ENCODE peak calls at places on chromosome 18, in eight cellular contexts. One of them, this sample, is unnamed.

GRCh38 chr18:47756364-47757016 is 174.0 kb downstream of the SMAD2 start:
- DNase-seq in AG10803: peak
- DNase-seq in fibroblast of lung: peak
- DNase-seq in uterus: no peak
- DNase-seq in IMR-90: peak
- DNase-seq in B cell: peak
- DNase-seq in MCF 10A: peak
- DNase-seq in pancreas: peak
- DNase-seq in this sample: peak

GRCh38 chr18:46341989-46342525 is 237.9 kb downstream of the HAUS1 start:
- DNase-seq in AG10803: no peak
- DNase-seq in fibroblast of lung: no peak
- DNase-seq in uterus: no peak
- DNase-seq in IMR-90: no peak
- DNase-seq in B cell: no peak
- DNase-seq in MCF 10A: no peak
- DNase-seq in pancreas: no peak
- DNase-seq in this sample: no peak

GRCh38 chr18:5410582-5410981 is 115.1 kb upstream of the ZBTB14 start:
- DNase-seq in AG10803: no peak
- DNase-seq in fibroblast of lung: no peak
- DNase-seq in uterus: no peak
- DNase-seq in IMR-90: no peak
- DNase-seq in B cell: no peak
- DNase-seq in MCF 10A: no peak
- DNase-seq in pancreas: no peak
- DNase-seq in this sample: no peak

GRCh38 chr18:45916302-45916701 is 50.8 kb downstream of the EPG5 start:
- DNase-seq in AG10803: no peak
- DNase-seq in fibroblast of lung: no peak
- DNase-seq in uterus: no peak
- DNase-seq in IMR-90: no peak
- DNase-seq in B cell: no peak
- DNase-seq in MCF 10A: no peak
- DNase-seq in pancreas: no peak
- DNase-seq in this sample: no peak

GRCh38 chr18:41809652-41810051 is 145.4 kb upstream of the PIK3C3 start:
- DNase-seq in AG10803: peak
- DNase-seq in fibroblast of lung: no peak
- DNase-seq in uterus: no peak
- DNase-seq in IMR-90: no peak
- DNase-seq in B cell: no peak
- DNase-seq in MCF 10A: peak
- DNase-seq in pancreas: no peak
- DNase-seq in this sample: no peak

GRCh38 chr18:7872569-7872968 is 305.5 kb downstream of the PTPRM start:
- DNase-seq in AG10803: peak
- DNase-seq in fibroblast of lung: peak
- DNase-seq in uterus: no peak
- DNase-seq in IMR-90: peak
- DNase-seq in B cell: no peak
- DNase-seq in MCF 10A: peak
- DNase-seq in pancreas: no peak
- DNase-seq in this sample: no peak

GRCh38 chr18:57062841-57063240 is 84.0 kb upstream of the BOD1L2 start:
- DNase-seq in AG10803: no peak
- DNase-seq in fibroblast of lung: no peak
- DNase-seq in uterus: no peak
- DNase-seq in IMR-90: no peak
- DNase-seq in B cell: no peak
- DNase-seq in MCF 10A: no peak
- DNase-seq in pancreas: no peak
- DNase-seq in this sample: no peak

GRCh38 chr18:79916128-79916494 is 35.3 kb downstream of the SLC66A2 start:
- DNase-seq in AG10803: no peak
- DNase-seq in fibroblast of lung: no peak
- DNase-seq in uterus: no peak
- DNase-seq in IMR-90: no peak
- DNase-seq in B cell: no peak
- DNase-seq in MCF 10A: no peak
- DNase-seq in pancreas: no peak
- DNase-seq in this sample: peak

GRCh38 chr18:26547302-26548143 is 830 bp downstream of the KCTD1 start:
- DNase-seq in AG10803: peak
- DNase-seq in fibroblast of lung: peak
- DNase-seq in uterus: peak
- DNase-seq in IMR-90: peak
- DNase-seq in B cell: peak
- DNase-seq in MCF 10A: peak
- DNase-seq in pancreas: peak
- DNase-seq in this sample: peak

GRCh38 chr18:44949967-44950366 is 269.3 kb downstream of the SETBP1 start:
- DNase-seq in AG10803: no peak
- DNase-seq in fibroblast of lung: no peak
- DNase-seq in uterus: no peak
- DNase-seq in IMR-90: no peak
- DNase-seq in B cell: no peak
- DNase-seq in MCF 10A: no peak
- DNase-seq in pancreas: no peak
- DNase-seq in this sample: no peak

GRCh38 chr18:39969813-39970494 is 1985.1 kb upstream of the PIK3C3 start:
- DNase-seq in AG10803: no peak
- DNase-seq in fibroblast of lung: peak
- DNase-seq in uterus: no peak
- DNase-seq in IMR-90: no peak
- DNase-seq in B cell: no peak
- DNase-seq in MCF 10A: no peak
- DNase-seq in pancreas: no peak
- DNase-seq in this sample: no peak

GRCh38 chr18:67428805-67429204 is 87.7 kb downstream of the DSEL start:
- DNase-seq in AG10803: peak
- DNase-seq in fibroblast of lung: peak
- DNase-seq in uterus: no peak
- DNase-seq in IMR-90: peak
- DNase-seq in B cell: no peak
- DNase-seq in MCF 10A: no peak
- DNase-seq in pancreas: no peak
- DNase-seq in this sample: no peak

GRCh38 chr18:12258719-12259705 is 4.9 kb downstream of the CIDEA start:
- DNase-seq in AG10803: no peak
- DNase-seq in fibroblast of lung: no peak
- DNase-seq in uterus: no peak
- DNase-seq in IMR-90: no peak
- DNase-seq in B cell: no peak
- DNase-seq in MCF 10A: no peak
- DNase-seq in pancreas: no peak
- DNase-seq in this sample: no peak

GRCh38 chr18:1393929-1394328 is 489.3 kb downstream of the ADCYAP1 start:
- DNase-seq in AG10803: no peak
- DNase-seq in fibroblast of lung: no peak
- DNase-seq in uterus: no peak
- DNase-seq in IMR-90: no peak
- DNase-seq in B cell: no peak
- DNase-seq in MCF 10A: no peak
- DNase-seq in pancreas: no peak
- DNase-seq in this sample: no peak

GRCh38 chr18:75207298-75208054 is 1.5 kb downstream of the PTGR3 start:
- DNase-seq in AG10803: peak
- DNase-seq in fibroblast of lung: peak
- DNase-seq in uterus: no peak
- DNase-seq in IMR-90: peak
- DNase-seq in B cell: no peak
- DNase-seq in MCF 10A: peak
- DNase-seq in pancreas: no peak
- DNase-seq in this sample: no peak

GRCh38 chr18:11994708-11995444 is 13.6 kb downstream of the IMPA2 start:
- DNase-seq in AG10803: peak
- DNase-seq in fibroblast of lung: peak
- DNase-seq in uterus: no peak
- DNase-seq in IMR-90: peak
- DNase-seq in B cell: no peak
- DNase-seq in MCF 10A: peak
- DNase-seq in pancreas: no peak
- DNase-seq in this sample: no peak

GRCh38 chr18:63439334-63439733 is 17.1 kb upstream of the VPS4B start:
- DNase-seq in AG10803: peak
- DNase-seq in fibroblast of lung: peak
- DNase-seq in uterus: peak
- DNase-seq in IMR-90: peak
- DNase-seq in B cell: peak
- DNase-seq in MCF 10A: peak
- DNase-seq in pancreas: no peak
- DNase-seq in this sample: no peak

GRCh38 chr18:79396431-79397287 is 929 bp downstream of the NFATC1 start:
- DNase-seq in AG10803: peak
- DNase-seq in fibroblast of lung: peak
- DNase-seq in uterus: peak
- DNase-seq in IMR-90: peak
- DNase-seq in B cell: peak
- DNase-seq in MCF 10A: peak
- DNase-seq in pancreas: no peak
- DNase-seq in this sample: no peak

GRCh38 chr18:13615432-13615861 is 110.9 kb downstream of the FAM210A start:
- DNase-seq in AG10803: peak
- DNase-seq in fibroblast of lung: peak
- DNase-seq in uterus: no peak
- DNase-seq in IMR-90: no peak
- DNase-seq in B cell: peak
- DNase-seq in MCF 10A: no peak
- DNase-seq in pancreas: no peak
- DNase-seq in this sample: no peak

GRCh38 chr18:76450912-76451421 is 44.1 kb downstream of the ZNF516 start:
- DNase-seq in AG10803: peak
- DNase-seq in fibroblast of lung: peak
- DNase-seq in uterus: no peak
- DNase-seq in IMR-90: peak
- DNase-seq in B cell: peak
- DNase-seq in MCF 10A: peak
- DNase-seq in pancreas: no peak
- DNase-seq in this sample: no peak

GRCh38 chr18:67318651-67319050 is 197.9 kb downstream of the DSEL start:
- DNase-seq in AG10803: peak
- DNase-seq in fibroblast of lung: peak
- DNase-seq in uterus: no peak
- DNase-seq in IMR-90: peak
- DNase-seq in B cell: no peak
- DNase-seq in MCF 10A: no peak
- DNase-seq in pancreas: no peak
- DNase-seq in this sample: no peak

GRCh38 chr18:45764000-45764686 is 40.2 kb downstream of the SLC14A1 start:
- DNase-seq in AG10803: no peak
- DNase-seq in fibroblast of lung: no peak
- DNase-seq in uterus: no peak
- DNase-seq in IMR-90: peak
- DNase-seq in B cell: no peak
- DNase-seq in MCF 10A: peak
- DNase-seq in pancreas: no peak
- DNase-seq in this sample: no peak

GRCh38 chr18:77608807-77609206 is 359.2 kb downstream of the GALR1 start:
- DNase-seq in AG10803: no peak
- DNase-seq in fibroblast of lung: no peak
- DNase-seq in uterus: no peak
- DNase-seq in IMR-90: no peak
- DNase-seq in B cell: no peak
- DNase-seq in MCF 10A: no peak
- DNase-seq in pancreas: no peak
- DNase-seq in this sample: no peak

GRCh38 chr18:77063256-77063655 is 69.3 kb downstream of the MBP start:
- DNase-seq in AG10803: no peak
- DNase-seq in fibroblast of lung: peak
- DNase-seq in uterus: no peak
- DNase-seq in IMR-90: peak
- DNase-seq in B cell: peak
- DNase-seq in MCF 10A: peak
- DNase-seq in pancreas: no peak
- DNase-seq in this sample: peak

GRCh38 chr18:49059028-49059670 is 108.4 kb upstream of the SMAD7 start:
- DNase-seq in AG10803: no peak
- DNase-seq in fibroblast of lung: no peak
- DNase-seq in uterus: no peak
- DNase-seq in IMR-90: peak
- DNase-seq in B cell: no peak
- DNase-seq in MCF 10A: no peak
- DNase-seq in pancreas: no peak
- DNase-seq in this sample: no peak
- TF ChIP-seq CTCF in AG10803: peak
- TF ChIP-seq CTCF in fibroblast of lung: peak
- TF ChIP-seq CTCF in uterus: no peak
- TF ChIP-seq CTCF in IMR-90: peak
- TF ChIP-seq CTCF in B cell: no peak
- TF ChIP-seq CTCF in MCF 10A: no peak
- TF ChIP-seq CTCF in pancreas: no peak
- TF ChIP-seq CTCF in this sample: no peak

GRCh38 chr18:61379827-61380226 is 46.6 kb downstream of the CDH20 start:
- DNase-seq in AG10803: no peak
- DNase-seq in fibroblast of lung: no peak
- DNase-seq in uterus: no peak
- DNase-seq in IMR-90: no peak
- DNase-seq in B cell: no peak
- DNase-seq in MCF 10A: no peak
- DNase-seq in pancreas: no peak
- DNase-seq in this sample: no peak
- TF ChIP-seq CTCF in AG10803: no peak
- TF ChIP-seq CTCF in fibroblast of lung: no peak
- TF ChIP-seq CTCF in uterus: no peak
- TF ChIP-seq CTCF in IMR-90: no peak
- TF ChIP-seq CTCF in B cell: no peak
- TF ChIP-seq CTCF in MCF 10A: no peak
- TF ChIP-seq CTCF in pancreas: no peak
- TF ChIP-seq CTCF in this sample: no peak

GRCh38 chr18:43559507-43559906 is 282.2 kb upstream of the SYT4 start:
- DNase-seq in AG10803: no peak
- DNase-seq in fibroblast of lung: no peak
- DNase-seq in uterus: no peak
- DNase-seq in IMR-90: no peak
- DNase-seq in B cell: no peak
- DNase-seq in MCF 10A: no peak
- DNase-seq in pancreas: no peak
- DNase-seq in this sample: no peak

DNA sequence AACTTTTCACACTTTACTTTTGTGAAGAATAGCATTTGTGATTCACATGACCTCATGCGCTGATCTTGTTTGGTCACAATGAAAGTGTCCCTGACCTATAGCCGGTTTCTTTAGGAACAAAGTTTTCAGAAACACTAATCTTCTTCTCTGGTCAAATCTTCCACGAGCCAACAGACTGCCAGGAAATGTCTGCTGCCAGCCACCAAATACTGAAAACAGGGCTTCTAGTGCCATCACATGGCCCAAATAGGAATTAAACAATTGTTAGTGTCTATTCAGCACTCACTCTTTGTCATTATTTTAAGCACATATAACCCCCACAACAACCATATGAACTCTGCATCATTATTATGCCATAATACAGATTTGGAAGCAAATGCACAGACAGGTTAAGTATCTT is 286.5 kb upstream of the SYT4 start:
- DNase-seq in AG10803: peak
- DNase-seq in fibroblast of lung: peak
- DNase-seq in uterus: no peak
- DNase-seq in IMR-90: peak
- DNase-seq in B cell: no peak
- DNase-seq in MCF 10A: peak
- DNase-seq in pancreas: no peak
- DNase-seq in this sample: no peak
- TF ChIP-seq CTCF in AG10803: peak
- TF ChIP-seq CTCF in fibroblast of lung: peak
- TF ChIP-seq CTCF in uterus: no peak
- TF ChIP-seq CTCF in IMR-90: peak
- TF ChIP-seq CTCF in B cell: no peak
- TF ChIP-seq CTCF in MCF 10A: peak
- TF ChIP-seq CTCF in pancreas: peak
- TF ChIP-seq CTCF in this sample: no peak

GRCh38 chr18:22363867-22364463 is 53.8 kb downstream of the CTAGE1 start:
- DNase-seq in AG10803: peak
- DNase-seq in fibroblast of lung: peak
- DNase-seq in uterus: no peak
- DNase-seq in IMR-90: peak
- DNase-seq in B cell: no peak
- DNase-seq in MCF 10A: peak
- DNase-seq in pancreas: no peak
- DNase-seq in this sample: no peak
- TF ChIP-seq CTCF in AG10803: peak
- TF ChIP-seq CTCF in fibroblast of lung: peak
- TF ChIP-seq CTCF in uterus: peak
- TF ChIP-seq CTCF in IMR-90: peak
- TF ChIP-seq CTCF in B cell: no peak
- TF ChIP-seq CTCF in MCF 10A: peak
- TF ChIP-seq CTCF in pancreas: no peak
- TF ChIP-seq CTCF in this sample: peak